ENCODE peak calls at places on chromosomes 1 and 21, in five cellular contexts. P is SK-N-SH, Y is GM12878, O is K562, G is H1. N is an unnamed sample. For H3K4me1, the result is how much of the 10 kb centered on the place peaks cover.

GRCh38 chr1:194159941-194160340 is 973.5 kb upstream of the B3GALT2 start:
- DNase-seq in G (no peak), Y (no peak), P (no peak), O (no peak), N (no peak)

GRCh38 chr1:203504400-203505250 is 10.7 kb downstream of the OPTC start:
- DNase-seq in Y (peak), P (peak), G (peak), O (peak), N (peak)

GRCh38 chr1:177252877-177253276 is 82.1 kb downstream of the BRINP2 start:
- DNase-seq in O (no peak), P (no peak), Y (no peak), G (no peak), N (no peak)

GRCh38 chr1:177309884-177310283 is 139.1 kb downstream of the BRINP2 start:
- DNase-seq in O (no peak), P (no peak), Y (no peak), G (no peak), N (no peak)

GRCh38 chr1:29688477-29689365 is 452.4 kb downstream of the PTPRU start:
- DNase-seq in G (no peak), P (no peak), Y (no peak), O (peak), N (no peak)

GRCh38 chr1:228958121-228958520 is 222.8 kb downstream of the RHOU start:
- DNase-seq in Y (no peak), G (no peak), P (no peak), O (no peak), N (no peak)

GRCh38 chr1:145985502-145986439 is 10.6 kb downstream of the TXNIP start:
- DNase-seq in P (no peak), Y (no peak), O (no peak), G (no peak), N (peak)

GRCh38 chr1:226094451-226094850 is 31.9 kb downstream of the H3-3A start:
- DNase-seq in G (no peak), P (no peak), Y (no peak), O (no peak), N (no peak)

GRCh38 chr1:86856196-86856595 is 57.7 kb downstream of the SELENOF start:
- DNase-seq in P (no peak), Y (no peak), O (no peak), G (no peak), N (no peak)

GRCh38 chr21:14235101-14235500 is 19.1 kb downstream of the RBM11 start:
- DNase-seq in P (no peak), Y (no peak), G (no peak), O (no peak), N (no peak)

GRCh38 chr1:184242507-184242943 is 144.3 kb upstream of the C1orf21 start:
- DNase-seq in Y (no peak), O (no peak), G (no peak), P (no peak), N (no peak)
- H3K4me1 ChIP-seq in Y (under half), O (under half), G (under half), P (under half), N (under half)

GRCh38 chr1:25243907-25244306 is 3.3 kb downstream of the RSRP1 start:
- DNase-seq in O (no peak), Y (no peak), G (no peak), P (peak), N (no peak)
- H3K9ac ChIP-seq in O (no peak), Y (no peak), G (no peak), P (peak), N (no peak)

DNA sequence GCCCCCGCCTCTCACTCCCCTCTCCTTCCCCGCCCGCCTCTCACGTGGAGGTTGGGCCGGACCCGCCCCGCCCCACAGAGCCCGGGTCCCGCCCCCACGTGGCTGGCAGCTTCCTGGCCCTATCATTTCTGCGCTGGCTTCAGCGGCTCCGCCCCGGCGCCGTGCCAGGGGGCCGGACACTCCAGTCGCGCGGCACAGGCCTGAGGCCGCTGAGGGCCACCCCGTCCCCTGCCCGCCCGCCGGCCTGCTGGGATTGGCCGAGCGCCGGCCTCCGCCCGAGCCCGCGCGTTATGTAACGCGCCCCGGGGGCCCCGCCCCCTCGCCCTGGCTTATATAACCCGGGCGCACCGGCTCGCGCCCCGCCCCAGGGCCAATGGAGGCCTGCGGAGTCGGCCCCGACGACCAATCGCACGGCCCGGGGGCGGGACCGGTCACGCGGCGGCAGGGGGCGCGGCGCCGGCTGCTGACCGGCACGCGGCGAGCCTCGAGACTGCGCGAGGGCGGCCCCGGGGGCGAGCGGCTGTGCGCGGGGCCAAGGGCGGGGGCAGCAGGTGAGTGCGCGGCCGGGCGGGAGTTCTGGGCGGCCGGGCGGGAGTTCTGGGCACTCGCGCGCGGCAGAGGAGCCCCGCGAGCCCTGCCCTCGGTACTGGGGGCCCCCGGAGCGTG is at the start of gene PER3:
- DNase-seq in O (peak), G (peak), Y (peak), P (peak), N (peak)
- TF ChIP-seq EP300 in O (no peak), G (no peak), Y (no peak), P (no peak), N (no peak)

DNA sequence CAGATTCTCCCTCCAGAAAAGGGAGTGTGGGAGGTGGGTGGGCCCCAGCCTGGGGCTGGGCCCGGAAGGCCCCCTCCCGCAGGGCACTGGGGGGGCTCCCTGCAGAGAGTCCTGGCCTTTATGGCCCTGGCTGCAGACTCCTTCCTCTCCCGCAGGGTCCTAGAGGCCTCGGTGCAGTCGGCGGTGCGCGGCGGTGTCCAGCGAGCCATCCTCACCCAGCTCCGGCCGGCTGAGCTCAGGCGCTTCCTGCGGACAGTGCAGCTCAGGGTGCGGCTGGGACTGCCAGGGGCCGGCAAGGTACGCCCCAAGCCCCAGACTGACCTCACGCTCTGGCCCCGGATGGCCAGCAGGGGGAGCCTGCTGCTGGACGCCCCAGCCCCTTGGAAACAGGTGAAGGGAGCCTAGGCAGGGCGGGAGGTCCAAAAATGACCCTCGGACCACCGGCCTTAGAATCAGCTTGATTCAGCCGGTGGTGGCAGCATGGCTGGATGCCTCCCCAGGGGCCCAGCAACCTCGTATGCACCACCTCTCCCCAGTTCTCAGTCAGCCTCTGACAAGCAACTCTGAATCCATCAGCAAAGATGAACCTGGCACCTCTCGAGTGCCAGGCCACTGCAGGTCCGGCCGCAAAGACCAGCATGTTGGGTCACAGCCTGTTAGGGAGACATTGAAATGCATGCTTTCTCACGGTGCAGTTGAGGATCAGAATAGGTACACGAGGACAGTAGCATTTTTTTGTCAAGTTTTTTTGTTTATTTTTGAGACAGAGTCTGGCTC is 20.6 kb downstream of the MTHFR start:
- DNase-seq in O (peak), G (peak), P (peak), Y (no peak), N (peak)
- H3K4me1 ChIP-seq in O (half or more), G (under half), P (under half), Y (under half), N (under half)

GRCh38 chr1:85550784-85551516 is 29.6 kb upstream of the CCN1 start:
- DNase-seq in Y (no peak), G (no peak), P (no peak), O (no peak), N (no peak)
- H3K9ac ChIP-seq in Y (no peak), G (no peak), P (peak), O (no peak), N (no peak)

N was measured in HepG2.